ENCODE peak calls at places on chromosomes 16 and 17, in five cellular contexts. H is brain microvascular endothelial cell, X is sigmoid colon, M is stomach, N is PC-9. Z is an unnamed sample.

GRCh38 chr16:67538666-67539101 is 10.1 kb downstream of the RIPOR1 start:
- DNase-seq in N (no peak), H (peak), X (peak), M (peak), Z (peak)

GRCh38 chr17:46771601-46772012 is 46.9 kb downstream of the WNT3 start:
- DNase-seq in N (peak), H (no peak), M (peak), X (no peak), Z (no peak)

GRCh38 chr17:83203073-83203471 is 123.7 kb downstream of the METRNL start:
- DNase-seq in X (peak), N (peak), H (peak), M (peak), Z (no peak)

GRCh38 chr16:47774661-47775060 is 313.5 kb downstream of the PHKB start:
- DNase-seq in H (peak), X (no peak), M (peak), N (peak), Z (no peak)

GRCh38 chr17:42748202-42748905 is 3.5 kb upstream of the EZH1 start:
- DNase-seq in X (peak), N (no peak), M (no peak), H (no peak), Z (no peak)

GRCh38 chr16:30600929-30601328 is 9.3 kb downstream of the ZNF689 start:
- DNase-seq in H (no peak), X (no peak), N (no peak), M (no peak), Z (no peak)

GRCh38 chr16:78065344-78065743 is 34.1 kb upstream of the WWOX start:
- DNase-seq in M (no peak), H (no peak), X (no peak), N (no peak), Z (no peak)

GRCh38 chr17:78133971-78134898 is 3.7 kb downstream of the TMC8 start:
- DNase-seq in X (no peak), H (no peak), N (peak), M (peak), Z (no peak)

GRCh38 chr16:11297492-11298142 is 16.5 kb upstream of the PRM1 start:
- DNase-seq in X (peak), H (peak), M (peak), N (peak), Z (peak)

GRCh38 chr17:42061641-42062487 is 11.5 kb upstream of the C17orf113 start:
- DNase-seq in X (no peak), N (no peak), H (no peak), M (no peak), Z (no peak)

GRCh38 chr17:79108232-79108850 is 33.7 kb downstream of the ENGASE start:
- DNase-seq in N (no peak), M (no peak), H (no peak), X (no peak), Z (no peak)

GRCh38 chr16:14369734-14370598 is 260.1 kb downstream of the PARN start:
- DNase-seq in M (no peak), H (no peak), N (peak), X (no peak), Z (no peak)

GRCh38 chr17:72996791-72997190 is 95.7 kb downstream of the SLC39A11 start:
- DNase-seq in X (no peak), N (no peak), H (no peak), M (no peak), Z (no peak)

GRCh38 chr17:49603720-49604119 is 28.0 kb downstream of the NXPH3 start:
- DNase-seq in M (no peak), H (no peak), X (no peak), N (no peak), Z (no peak)

GRCh38 chr16:11687606-11688519 is 19.6 kb downstream of the SNN start:
- DNase-seq in M (peak), X (peak), H (no peak), N (no peak), Z (peak)

GRCh38 chr17:74922694-74923537 is at the start of gene USH1G:
- DNase-seq in H (no peak), M (no peak), X (no peak), N (no peak), Z (no peak)

GRCh38 chr17:4519361-4519788 is 20.7 kb downstream of the SPNS2 start:
- DNase-seq in N (peak), M (peak), H (no peak), X (peak), Z (no peak)

GRCh38 chr17:63082952-63083351 is 116.9 kb downstream of the TANC2 start:
- DNase-seq in M (no peak), X (no peak), N (no peak), H (peak), Z (no peak)

GRCh38 chr16:31695667-31696066 is 168.0 kb downstream of the AHSP start:
- DNase-seq in H (no peak), M (no peak), X (no peak), N (no peak), Z (no peak)

GRCh38 chr16:55479560-55480197 is 681 bp downstream of the MMP2 start:
- DNase-seq in N (no peak), H (no peak), M (no peak), X (no peak), Z (no peak)

GRCh38 chr16:70682239-70683145 is 3.4 kb downstream of the MTSS2 start:
- DNase-seq in H (no peak), N (no peak), M (no peak), X (no peak), Z (no peak)

GRCh38 chr17:58913552-58913951 is 157.9 kb downstream of the PPM1E start:
- DNase-seq in N (no peak), M (no peak), H (no peak), X (no peak), Z (no peak)

GRCh38 chr16:569445-570254 is at the start of gene PIGQ:
- DNase-seq in M (peak), X (peak), H (no peak), N (peak), Z (peak)

GRCh38 chr17:80092959-80093358 is 8.4 kb upstream of the GAA start:
- DNase-seq in M (no peak), N (no peak), H (no peak), X (peak), Z (no peak)

GRCh38 chr17:77427471-77427991 is 286.8 kb downstream of the SEC14L1 start:
- DNase-seq in N (peak), X (peak), H (peak), M (no peak), Z (peak)

GRCh38 chr17:4155980-4156620 is 13.1 kb downstream of the CYB5D2 start:
- DNase-seq in M (no peak), H (no peak), X (no peak), N (no peak), Z (no peak)

GRCh38 chr17:57305918-57306317 is 49.6 kb downstream of the MSI2 start:
- DNase-seq in M (no peak), H (peak), N (no peak), X (no peak), Z (no peak)

GRCh38 chr17:38658741-38659345 is 15.9 kb downstream of the EPOP start:
- DNase-seq in H (no peak), X (no peak), M (no peak), N (no peak), Z (no peak)
- H3K27ac ChIP-seq in H (no peak), X (no peak), M (no peak), N (no peak), Z (no peak)

GRCh38 chr16:25608002-25608401 is 83.8 kb upstream of the HS3ST4 start:
- DNase-seq in N (no peak), M (no peak), H (no peak), X (no peak), Z (no peak)

GRCh38 chr16:25606069-25606468 is 85.7 kb upstream of the HS3ST4 start:
- DNase-seq in M (no peak), X (no peak), H (no peak), N (no peak), Z (no peak)

GRCh38 chr16:25605381-25605780 is 86.4 kb upstream of the HS3ST4 start:
- DNase-seq in X (no peak), H (no peak), M (no peak), N (no peak), Z (no peak)
- H3K4me3 ChIP-seq in X (no peak), H (no peak), M (no peak), N (no peak), Z (no peak)

DNA sequence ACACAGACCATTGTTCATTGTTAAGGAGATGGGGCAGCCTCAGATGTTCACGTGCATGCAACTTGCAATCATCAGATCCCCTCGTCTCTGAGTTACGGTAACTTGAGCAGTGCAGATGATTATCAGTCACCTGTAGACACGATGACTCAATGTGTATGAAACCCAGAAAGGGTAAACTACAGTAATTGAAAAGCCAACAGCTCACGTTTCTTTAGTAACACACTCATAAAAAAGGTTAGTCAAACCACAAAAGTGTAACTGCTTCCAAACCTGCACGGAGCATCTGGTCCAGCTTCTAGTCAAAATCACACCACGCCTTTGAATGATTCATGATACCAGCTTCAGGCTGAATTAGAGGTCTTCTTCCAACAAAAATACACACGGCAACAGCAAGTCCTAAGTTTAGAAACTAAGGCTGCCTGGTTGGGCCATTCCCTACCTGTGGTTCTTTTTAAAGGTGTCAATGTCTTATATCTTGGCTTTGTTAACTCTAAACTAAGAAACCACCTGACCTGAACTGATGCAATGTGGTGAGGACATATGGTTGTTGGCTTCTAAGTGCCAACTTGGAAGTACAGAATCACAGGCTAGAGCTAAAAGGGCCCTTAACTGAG is 32.3 kb downstream of the GRB7 start:
- DNase-seq in X (no peak), M (no peak), H (no peak), N (peak), Z (no peak)
- H3K27ac ChIP-seq in X (no peak), M (peak), H (no peak), N (peak), Z (no peak)

DNA sequence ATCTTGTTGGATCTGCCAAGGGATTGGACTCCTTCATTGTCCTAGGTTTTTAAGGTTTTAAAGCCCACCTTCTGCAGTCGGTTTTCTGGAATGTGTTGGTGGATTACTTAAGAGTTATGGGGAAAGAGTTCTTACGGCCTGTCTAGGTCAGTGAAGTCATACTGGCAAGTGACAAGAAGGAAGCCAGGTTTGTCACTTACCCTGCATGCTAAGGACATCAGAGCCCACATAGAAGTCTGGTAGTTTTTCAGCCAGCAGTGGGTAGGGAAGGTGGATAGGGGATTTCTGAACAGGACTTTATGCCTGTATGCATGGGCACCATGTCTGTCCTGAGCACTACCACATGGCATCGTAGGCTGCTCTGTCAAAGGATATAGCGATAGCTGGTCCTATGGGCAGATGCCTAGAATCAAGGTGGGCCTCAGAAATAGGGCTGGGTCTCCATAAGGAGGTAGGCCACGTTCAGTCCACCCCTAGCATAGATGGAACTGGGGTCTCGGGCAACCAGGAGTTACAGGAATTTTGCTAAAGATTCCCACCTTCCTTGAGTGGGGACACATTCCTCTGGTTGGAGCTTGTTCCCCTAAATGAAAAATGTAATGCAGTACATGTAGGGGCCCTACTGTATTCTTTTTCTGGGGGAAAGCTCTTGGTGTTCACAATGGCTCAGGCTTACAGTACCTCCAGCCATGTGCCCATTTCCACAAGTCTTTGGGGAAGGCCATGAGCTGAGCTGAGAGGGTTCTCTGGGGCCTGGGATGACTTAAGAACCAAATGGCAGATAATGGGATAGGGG is 27.4 kb downstream of the TRPV2 start:
- DNase-seq in H (no peak), N (no peak), X (no peak), M (no peak), Z (no peak)
- H3K4me3 ChIP-seq in H (peak), N (peak), X (no peak), M (no peak), Z (peak)

DNA sequence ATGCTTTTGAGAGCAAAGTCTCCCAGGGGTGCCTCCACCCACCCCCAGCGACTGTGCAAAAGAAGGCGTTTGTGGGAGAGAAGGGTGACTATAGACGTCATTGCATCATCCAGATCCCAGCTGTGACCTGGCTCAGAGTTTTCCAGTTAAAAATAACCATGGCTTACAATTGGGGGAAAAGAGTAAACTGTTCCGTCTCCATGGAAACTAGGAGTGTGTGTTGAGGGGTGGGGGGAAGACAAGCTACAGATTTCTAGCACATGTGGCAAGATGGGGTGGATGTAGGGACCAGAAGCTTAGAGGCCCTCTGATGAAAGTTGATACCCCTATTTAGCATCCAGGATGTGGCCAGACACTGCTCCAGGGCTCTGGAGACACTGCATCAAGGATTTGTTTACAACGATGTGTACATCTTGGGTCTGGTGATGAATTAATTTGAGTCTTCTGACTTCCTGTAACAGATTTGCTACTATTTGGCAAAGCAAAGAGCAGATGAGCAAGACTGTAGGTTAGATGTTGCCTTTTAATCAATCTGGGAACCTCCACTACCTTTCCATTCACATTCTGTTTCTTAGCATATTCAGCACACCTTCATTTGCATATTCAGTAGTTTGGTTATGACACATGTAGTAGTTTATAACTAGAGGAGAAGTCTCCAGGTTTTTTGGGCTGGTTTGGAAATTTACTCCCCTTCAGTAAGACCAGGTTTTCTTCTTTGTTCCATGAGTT is 6.2 kb upstream of the DUSP14 start:
- DNase-seq in H (peak), M (no peak), X (peak), N (no peak), Z (no peak)
- H3K27ac ChIP-seq in H (peak), M (peak), X (peak), N (peak), Z (no peak)

DNA sequence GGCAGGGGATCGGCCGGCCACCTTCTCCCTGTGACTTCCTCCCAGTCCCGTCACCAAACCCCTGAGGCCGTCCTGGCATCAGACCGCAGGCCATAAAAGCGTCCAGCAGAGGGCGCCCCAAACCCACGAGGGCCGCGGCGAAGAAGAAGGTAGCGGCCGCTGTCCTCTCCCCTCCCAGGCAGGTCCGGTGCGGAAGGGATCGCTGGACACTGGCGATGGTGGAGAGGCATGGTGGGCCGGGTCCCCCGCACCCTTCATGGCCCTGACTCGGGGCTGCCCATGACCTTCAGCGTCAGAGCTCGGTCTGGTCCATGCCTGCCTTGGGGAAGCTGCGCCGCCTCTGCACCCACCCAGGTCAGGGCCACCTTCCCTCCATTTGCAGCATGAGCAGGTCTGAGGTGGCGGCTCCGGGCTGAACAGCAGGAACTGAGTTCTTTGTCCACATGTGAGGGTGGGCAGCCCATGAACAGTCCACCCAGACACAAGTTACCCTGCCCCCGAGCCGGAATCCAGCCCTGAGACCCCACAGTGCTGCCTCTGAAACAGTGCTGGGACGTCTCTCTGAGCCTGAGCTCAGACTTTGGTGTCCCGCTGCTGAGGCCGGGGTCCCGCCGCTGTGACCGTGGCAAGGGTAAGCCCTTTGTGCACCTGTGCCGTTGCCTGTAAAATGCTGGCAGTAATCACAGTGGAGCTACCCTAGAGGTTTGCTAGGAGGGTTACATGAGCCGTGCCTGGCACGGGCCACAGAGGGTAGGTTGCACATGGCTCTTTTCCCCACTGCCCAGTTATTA is 40.8 kb upstream of the CMIP start:
- DNase-seq in M (peak), H (peak), N (peak), X (peak), Z (peak)
- H3K4me3 ChIP-seq in M (peak), H (peak), N (no peak), X (peak), Z (peak)

GRCh38 chr17:34902761-34903325 is 58.4 kb downstream of the CCT6B start:
- DNase-seq in H (no peak), N (no peak), M (no peak), X (no peak), Z (no peak)
- H3K27ac ChIP-seq in H (no peak), N (no peak), M (no peak), X (no peak), Z (no peak)

DNA sequence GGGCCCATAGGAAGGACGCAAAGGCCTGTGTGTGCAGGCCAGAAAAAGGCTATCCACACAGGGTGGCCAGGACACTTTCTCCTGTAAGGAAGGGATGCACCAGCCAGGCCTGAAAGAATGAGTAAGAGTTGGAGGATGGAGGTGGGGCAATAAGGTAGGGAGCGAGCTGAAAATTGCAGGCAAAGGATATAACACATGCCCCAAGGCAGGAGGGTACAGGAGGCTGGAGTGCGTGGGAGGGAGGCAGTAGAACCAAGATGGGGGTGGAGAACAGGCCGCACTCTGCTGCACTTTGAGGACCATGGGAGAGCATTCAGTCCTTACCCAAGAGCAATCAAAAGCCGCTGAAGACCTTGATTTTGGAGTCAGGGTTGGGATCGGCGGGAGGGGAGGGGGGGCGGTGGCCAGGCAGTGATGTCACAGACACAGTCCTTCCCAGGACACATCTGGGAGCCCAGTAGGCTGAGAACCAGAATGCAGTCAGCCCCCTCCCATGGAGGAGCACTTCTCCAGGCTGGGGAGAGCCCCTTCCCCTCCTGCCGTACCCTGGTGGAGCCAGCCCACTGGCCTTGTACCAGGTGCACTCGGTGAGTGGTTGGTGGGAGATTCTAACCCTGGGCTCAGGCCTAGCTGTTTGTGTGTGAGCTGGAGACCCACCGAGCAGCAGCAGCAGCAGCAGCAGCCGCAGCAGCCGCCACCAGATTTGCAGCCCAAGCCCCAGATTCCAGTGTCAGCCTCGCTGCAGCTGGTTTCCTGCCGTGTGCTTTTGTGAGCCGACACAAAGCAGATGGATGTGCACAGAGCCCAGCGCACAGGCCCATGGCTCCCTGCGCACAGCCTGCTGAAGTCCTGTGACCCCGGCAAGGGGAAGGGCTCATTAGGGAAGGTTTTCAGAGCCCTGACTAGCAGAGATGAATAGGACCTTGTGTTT is 17.5 kb downstream of the ANKRD40 start:
- DNase-seq in M (no peak), N (no peak), H (no peak), X (no peak), Z (no peak)
- H3K4me3 ChIP-seq in M (no peak), N (no peak), H (no peak), X (no peak), Z (no peak)

DNA sequence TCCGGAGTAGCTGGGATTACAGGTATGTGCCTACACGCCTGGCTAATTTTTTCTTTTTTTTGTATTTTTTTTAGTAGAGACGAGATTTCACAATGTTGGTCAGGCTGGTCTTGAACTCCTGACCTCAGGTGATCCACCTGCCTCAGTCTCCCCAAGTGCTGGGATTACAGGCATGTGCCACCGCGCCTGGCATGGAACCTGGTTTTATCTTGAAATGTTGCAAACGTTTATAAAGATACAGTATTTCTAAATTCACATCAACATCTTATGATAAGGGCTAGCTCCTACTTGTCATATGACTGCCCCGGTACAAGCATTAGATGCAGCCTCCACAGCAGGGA is 1.5 kb upstream of the IST1 start:
- DNase-seq in H (no peak), N (no peak), X (no peak), M (no peak), Z (no peak)
- H3K27ac ChIP-seq in H (peak), N (peak), X (peak), M (peak), Z (peak)

Z was measured in coronary artery.